ENCODE peak calls at places on chromosomes 6 and 20, in four cellular contexts. One of them, this sample, is unnamed.

GRCh38 chr6:16803294-16804006 is 42.2 kb upstream of the ATXN1 start:
- DNase-seq in GM12878: no peak
- DNase-seq in A549: no peak
- DNase-seq in SK-N-SH: no peak
- DNase-seq in this sample: peak; percentile 56

GRCh38 chr6:37244430-37245310 is 12.9 kb upstream of the TBC1D22B start:
- DNase-seq in GM12878: no peak
- DNase-seq in A549: peak; percentile 97
- DNase-seq in SK-N-SH: no peak
- DNase-seq in this sample: peak; percentile 97

GRCh38 chr6:12082368-12082767 is 70.3 kb downstream of the HIVEP1 start:
- DNase-seq in GM12878: no peak
- DNase-seq in A549: no peak
- DNase-seq in SK-N-SH: no peak
- DNase-seq in this sample: no peak

GRCh38 chr6:42452171-42453026 is 673 bp upstream of the TRERF1 start:
- DNase-seq in GM12878: no peak
- DNase-seq in A549: peak; percentile 86
- DNase-seq in SK-N-SH: peak; percentile 88
- DNase-seq in this sample: no peak

GRCh38 chr6:145602927-145603326 is 132.4 kb downstream of the EPM2A start:
- DNase-seq in GM12878: no peak
- DNase-seq in A549: no peak
- DNase-seq in SK-N-SH: peak; percentile 34
- DNase-seq in this sample: no peak

GRCh38 chr20:18926972-18927371 is 113.4 kb downstream of the SCP2D1 start:
- DNase-seq in GM12878: no peak
- DNase-seq in A549: no peak
- DNase-seq in SK-N-SH: no peak
- DNase-seq in this sample: no peak

GRCh38 chr6:47309326-47310130 is at the start of gene TNFRSF21:
- DNase-seq in GM12878: peak; percentile 32
- DNase-seq in A549: peak; percentile 88
- DNase-seq in SK-N-SH: peak; percentile 93
- DNase-seq in this sample: peak; percentile 92

GRCh38 chr6:18978330-18979128 is 591.4 kb downstream of the RNF144B start:
- DNase-seq in GM12878: no peak
- DNase-seq in A549: peak; percentile 7
- DNase-seq in SK-N-SH: no peak
- DNase-seq in this sample: peak; percentile 29

GRCh38 chr20:41654884-41655283 is 36.7 kb upstream of the CHD6 start:
- DNase-seq in GM12878: no peak
- DNase-seq in A549: no peak
- DNase-seq in SK-N-SH: no peak
- DNase-seq in this sample: no peak

GRCh38 chr6:112665114-112665513 is 318.0 kb downstream of the RFPL4B start:
- DNase-seq in GM12878: no peak
- DNase-seq in A549: no peak
- DNase-seq in SK-N-SH: no peak
- DNase-seq in this sample: no peak

GRCh38 chr6:122400121-122400450 is 634 bp downstream of the HSF2 start:
- DNase-seq in GM12878: no peak
- DNase-seq in A549: no peak
- DNase-seq in SK-N-SH: no peak
- DNase-seq in this sample: peak; percentile 4

GRCh38 chr6:124056884-124057283 is 253.2 kb downstream of the NKAIN2 start:
- DNase-seq in GM12878: no peak
- DNase-seq in A549: no peak
- DNase-seq in SK-N-SH: no peak
- DNase-seq in this sample: no peak

GRCh38 chr20:13302647-13303425 is 81.8 kb downstream of the ISM1 start:
- DNase-seq in GM12878: no peak
- DNase-seq in A549: peak; percentile 44
- DNase-seq in SK-N-SH: peak; percentile 61
- DNase-seq in this sample: peak; percentile 49

DNA sequence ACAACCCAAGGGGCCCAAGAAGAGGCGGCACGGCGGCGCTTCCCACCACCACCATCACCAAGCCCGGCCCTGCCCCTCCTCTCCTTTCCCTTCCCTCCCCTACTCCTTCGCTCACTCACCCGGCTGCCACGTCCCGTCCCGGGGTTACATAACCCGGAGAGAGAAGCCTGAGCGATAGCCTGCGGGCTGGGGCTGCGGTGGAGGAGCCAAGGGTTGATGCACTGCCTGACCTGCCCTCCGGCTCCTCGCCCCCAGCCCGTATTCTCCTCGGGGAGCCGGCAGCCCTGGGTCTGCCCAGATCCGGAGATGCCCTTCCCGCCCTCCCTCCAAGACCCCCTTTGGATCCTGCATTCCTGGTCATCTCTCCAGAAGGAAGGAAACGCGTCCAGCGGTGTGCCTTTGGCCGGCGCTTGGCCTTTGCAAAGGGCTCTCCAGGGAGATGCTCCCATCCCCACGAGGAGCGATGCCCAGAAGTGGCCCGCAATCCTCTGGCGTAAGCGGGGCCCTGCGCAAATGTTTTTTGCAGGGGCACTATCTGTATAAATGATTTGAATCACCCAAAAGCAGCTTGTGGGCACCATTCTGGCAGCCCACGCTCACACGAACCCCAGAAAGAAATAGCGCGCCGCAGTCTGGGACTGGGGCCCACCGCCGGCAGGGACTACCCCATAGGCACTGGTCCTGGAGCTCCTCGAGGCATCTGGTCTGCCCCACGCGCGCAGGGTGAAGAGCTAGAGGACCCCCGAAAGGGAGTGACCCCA is 4.7 kb upstream of the CPXM1 start:
- DNase-seq in GM12878: no peak
- DNase-seq in A549: no peak
- DNase-seq in SK-N-SH: peak; percentile 25
- DNase-seq in this sample: no peak
- TF ChIP-seq SMC3 in GM12878: no peak
- TF ChIP-seq SMC3 in A549: no peak
- TF ChIP-seq SMC3 in SK-N-SH: no peak
- TF ChIP-seq SMC3 in this sample: no peak

GRCh38 chr6:97322811-97323210 is 39.8 kb upstream of the MMS22L start:
- DNase-seq in GM12878: no peak
- DNase-seq in A549: no peak
- DNase-seq in SK-N-SH: no peak
- DNase-seq in this sample: no peak
- TF ChIP-seq PBX3 in GM12878: no peak
- TF ChIP-seq PBX3 in A549: no peak
- TF ChIP-seq PBX3 in SK-N-SH: peak; percentile 78
- TF ChIP-seq PBX3 in this sample: no peak

GRCh38 chr6:25874822-25875562 is 949 bp upstream of the SLC17A3 start:
- DNase-seq in GM12878: no peak
- DNase-seq in A549: no peak
- DNase-seq in SK-N-SH: no peak
- DNase-seq in this sample: no peak
- TF ChIP-seq SMC3 in GM12878: no peak
- TF ChIP-seq SMC3 in A549: no peak
- TF ChIP-seq SMC3 in SK-N-SH: no peak
- TF ChIP-seq SMC3 in this sample: no peak

DNA sequence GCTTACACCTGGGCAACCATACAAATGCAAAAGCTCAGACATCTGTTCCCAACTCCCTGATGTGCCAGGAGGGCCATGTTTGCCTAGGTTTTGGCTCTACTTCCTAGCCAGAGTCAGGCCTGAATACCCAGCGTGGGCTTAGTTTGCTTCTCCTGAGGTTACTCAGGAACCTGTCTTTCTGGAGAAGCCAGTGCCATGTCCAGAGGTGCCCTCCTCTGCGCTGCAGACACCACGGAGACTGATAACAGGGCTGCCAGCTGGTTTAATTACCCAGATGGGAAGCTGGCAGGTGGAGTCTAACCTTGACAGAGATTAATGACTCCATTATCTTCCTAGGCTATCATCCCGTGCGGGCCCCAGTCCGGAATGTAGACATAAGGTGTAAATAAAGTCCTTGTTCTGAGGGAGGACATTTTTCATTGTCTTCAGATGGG is 29.1 kb upstream of the ZNFX1 start:
- DNase-seq in GM12878: no peak
- DNase-seq in A549: no peak
- DNase-seq in SK-N-SH: peak; percentile 28
- DNase-seq in this sample: peak; percentile 60
- TF ChIP-seq PBX3 in GM12878: no peak
- TF ChIP-seq PBX3 in A549: no peak
- TF ChIP-seq PBX3 in SK-N-SH: no peak
- TF ChIP-seq PBX3 in this sample: no peak

DNA sequence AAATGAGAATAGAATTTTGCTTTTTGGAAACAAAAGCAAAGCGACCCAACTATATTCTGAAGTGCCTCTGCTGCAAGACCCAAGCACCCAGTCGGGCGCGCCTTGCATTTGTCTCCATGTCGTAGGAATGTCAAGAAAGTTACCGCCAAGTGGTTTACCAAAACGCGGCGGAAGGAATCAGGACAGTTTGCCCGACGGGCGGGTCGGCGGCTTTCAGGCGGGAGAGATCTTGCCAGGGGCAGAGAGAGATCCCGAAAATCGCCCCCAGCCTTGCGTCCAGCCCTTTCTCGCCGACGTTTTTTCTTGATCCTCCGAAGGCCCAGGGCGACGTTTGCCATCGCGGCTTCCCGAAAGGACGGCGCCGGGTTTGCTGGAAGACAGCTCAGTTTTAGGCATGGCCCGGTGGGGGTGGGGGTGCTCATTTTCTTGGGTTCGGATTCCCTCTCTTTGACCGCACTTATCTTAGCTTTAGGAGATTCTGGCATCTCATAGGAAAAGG is 3.9 kb upstream of the LIN28B start:
- DNase-seq in GM12878: no peak
- DNase-seq in A549: no peak
- DNase-seq in SK-N-SH: no peak
- DNase-seq in this sample: no peak
- TF ChIP-seq SMC3 in GM12878: no peak
- TF ChIP-seq SMC3 in A549: no peak
- TF ChIP-seq SMC3 in SK-N-SH: no peak
- TF ChIP-seq SMC3 in this sample: no peak

DNA sequence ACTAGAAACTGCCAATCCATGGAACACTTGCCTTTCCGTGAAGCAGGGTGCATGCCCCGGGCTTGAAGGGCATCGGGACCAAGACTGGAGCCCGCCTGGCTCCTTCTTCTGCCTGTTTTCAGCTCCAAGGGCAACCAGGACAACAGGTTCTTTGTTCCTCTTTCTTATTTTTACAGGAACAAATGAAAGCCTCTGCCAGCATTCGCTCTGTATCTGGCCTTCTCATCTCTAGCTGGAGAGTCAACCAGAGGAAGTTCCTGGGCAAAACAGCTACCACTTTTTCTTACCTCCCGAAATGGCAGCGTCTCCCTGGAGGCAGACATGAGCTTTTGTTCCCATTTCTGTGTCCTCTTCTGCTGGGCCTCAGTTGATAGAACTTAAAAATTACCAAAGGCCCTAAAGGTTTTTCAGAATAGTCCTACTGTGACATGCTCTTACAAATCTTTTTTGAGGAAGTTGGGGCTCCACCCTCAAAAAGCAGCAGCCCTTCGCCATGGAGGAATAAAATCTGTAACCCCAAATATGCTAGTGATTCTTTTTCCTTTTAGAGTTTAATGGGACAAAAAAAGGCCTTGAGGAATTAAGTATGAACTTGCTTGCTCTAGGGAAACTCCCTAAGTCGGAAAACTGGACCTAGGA is 74.0 kb upstream of the NAA20 start:
- DNase-seq in GM12878: no peak
- DNase-seq in A549: no peak
- DNase-seq in SK-N-SH: no peak
- DNase-seq in this sample: no peak
- TF ChIP-seq PBX3 in GM12878: no peak
- TF ChIP-seq PBX3 in A549: no peak
- TF ChIP-seq PBX3 in SK-N-SH: no peak
- TF ChIP-seq PBX3 in this sample: no peak

GRCh38 chr20:17315491-17316231 is 88.8 kb downstream of the PCSK2 start:
- DNase-seq in GM12878: no peak
- DNase-seq in A549: no peak
- DNase-seq in SK-N-SH: no peak
- DNase-seq in this sample: peak; percentile 39

GRCh38 chr20:17314262-17314661 is 87.4 kb downstream of the PCSK2 start:
- DNase-seq in GM12878: no peak
- DNase-seq in A549: no peak
- DNase-seq in SK-N-SH: no peak
- DNase-seq in this sample: no peak

GRCh38 chr20:17320456-17320855 is 93.6 kb downstream of the PCSK2 start:
- DNase-seq in GM12878: no peak
- DNase-seq in A549: no peak
- DNase-seq in SK-N-SH: no peak
- DNase-seq in this sample: no peak

GRCh38 chr20:17316316-17317038 is 89.6 kb downstream of the PCSK2 start:
- DNase-seq in GM12878: no peak
- DNase-seq in A549: no peak
- DNase-seq in SK-N-SH: no peak
- DNase-seq in this sample: no peak
- TF ChIP-seq SMC3 in GM12878: no peak
- TF ChIP-seq SMC3 in A549: no peak
- TF ChIP-seq SMC3 in SK-N-SH: no peak
- TF ChIP-seq SMC3 in this sample: no peak

GRCh38 chr6:38713812-38714211 is 1.3 kb upstream of the DNAH8 start:
- DNase-seq in GM12878: no peak
- DNase-seq in A549: no peak
- DNase-seq in SK-N-SH: no peak
- DNase-seq in this sample: no peak
- TF ChIP-seq PBX3 in GM12878: no peak
- TF ChIP-seq PBX3 in A549: no peak
- TF ChIP-seq PBX3 in SK-N-SH: no peak
- TF ChIP-seq PBX3 in this sample: no peak

DNA sequence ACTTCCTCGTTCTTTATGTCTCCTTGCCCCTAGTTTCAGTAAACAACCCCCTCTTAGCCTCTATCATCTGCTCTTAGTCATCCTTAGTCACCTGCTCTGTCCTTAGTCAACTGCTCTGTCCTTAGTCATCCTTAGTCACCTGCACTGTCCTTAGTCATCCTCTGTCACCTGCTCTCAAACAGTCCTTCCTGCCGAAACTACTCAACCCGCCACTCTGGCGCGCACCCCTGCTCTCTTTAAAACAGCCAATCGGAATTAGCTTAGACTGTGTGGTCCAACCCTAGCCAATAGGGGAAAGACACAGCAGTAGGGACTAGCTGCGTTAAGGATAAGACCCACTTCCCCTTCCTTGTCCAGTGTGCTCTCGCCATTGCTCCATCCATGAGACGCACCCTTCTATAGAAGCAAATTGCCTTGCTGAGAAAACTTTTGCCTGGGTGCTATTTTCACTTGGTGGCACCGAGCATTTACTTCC is 73.9 kb downstream of the BACH2 start:
- DNase-seq in GM12878: no peak
- DNase-seq in A549: peak; percentile 69
- DNase-seq in SK-N-SH: no peak
- DNase-seq in this sample: peak; percentile 27
- TF ChIP-seq SMC3 in GM12878: no peak
- TF ChIP-seq SMC3 in A549: no peak
- TF ChIP-seq SMC3 in SK-N-SH: no peak
- TF ChIP-seq SMC3 in this sample: no peak